ENCODE peak calls at places on chromosomes 2 and 18, in nine cellular contexts. One of them, this sample, is unnamed.
A peak's percentile ranks its signal among the peaks of the same experiment; 100 is the strongest.

GRCh38 chr2:92074549-92074898 is 2796.7 kb upstream of the TEKT4 start:
- DNase-seq in SW480: no peak
- DNase-seq in mucosa of descending colon: no peak
- DNase-seq in left cardiac atrium: peak; percentile 7
- DNase-seq in CD4-positive, alpha-beta T cell: no peak
- DNase-seq in PC-3: no peak
- DNase-seq in anterior cingulate cortex: no peak
- DNase-seq in transverse colon: no peak
- DNase-seq in IMR-90: no peak
- DNase-seq in this sample: no peak

GRCh38 chr2:197675246-197675645 is at the start of gene RFTN2:
- DNase-seq in SW480: no peak
- DNase-seq in mucosa of descending colon: no peak
- DNase-seq in left cardiac atrium: no peak
- DNase-seq in CD4-positive, alpha-beta T cell: no peak
- DNase-seq in PC-3: no peak
- DNase-seq in anterior cingulate cortex: no peak
- DNase-seq in transverse colon: no peak
- DNase-seq in IMR-90: peak; percentile 16
- DNase-seq in this sample: no peak

GRCh38 chr18:49149011-49149410 is 198.2 kb upstream of the SMAD7 start:
- DNase-seq in SW480: no peak
- DNase-seq in mucosa of descending colon: no peak
- DNase-seq in left cardiac atrium: no peak
- DNase-seq in CD4-positive, alpha-beta T cell: no peak
- DNase-seq in PC-3: no peak
- DNase-seq in anterior cingulate cortex: no peak
- DNase-seq in transverse colon: no peak
- DNase-seq in IMR-90: no peak
- DNase-seq in this sample: no peak

GRCh38 chr2:120005834-120006521 is 6.9 kb upstream of the EPB41L5 start:
- DNase-seq in SW480: no peak
- DNase-seq in mucosa of descending colon: no peak
- DNase-seq in left cardiac atrium: no peak
- DNase-seq in CD4-positive, alpha-beta T cell: no peak
- DNase-seq in PC-3: peak; percentile 40
- DNase-seq in anterior cingulate cortex: no peak
- DNase-seq in transverse colon: no peak
- DNase-seq in IMR-90: no peak
- DNase-seq in this sample: no peak

GRCh38 chr2:156810094-156810493 is 373.9 kb downstream of the GPD2 start:
- DNase-seq in SW480: no peak
- DNase-seq in mucosa of descending colon: no peak
- DNase-seq in left cardiac atrium: no peak
- DNase-seq in CD4-positive, alpha-beta T cell: no peak
- DNase-seq in PC-3: peak; percentile 46
- DNase-seq in anterior cingulate cortex: no peak
- DNase-seq in transverse colon: no peak
- DNase-seq in IMR-90: no peak
- DNase-seq in this sample: no peak

GRCh38 chr2:30232801-30233130 is 1.4 kb downstream of the LBH start:
- DNase-seq in SW480: no peak
- DNase-seq in mucosa of descending colon: no peak
- DNase-seq in left cardiac atrium: no peak
- DNase-seq in CD4-positive, alpha-beta T cell: peak; percentile 54
- DNase-seq in PC-3: no peak
- DNase-seq in anterior cingulate cortex: no peak
- DNase-seq in transverse colon: peak; percentile 41
- DNase-seq in IMR-90: no peak
- DNase-seq in this sample: no peak

GRCh38 chr2:71360434-71360975 is 28.9 kb downstream of the ZNF638 start:
- DNase-seq in SW480: no peak
- DNase-seq in mucosa of descending colon: no peak
- DNase-seq in left cardiac atrium: no peak
- DNase-seq in CD4-positive, alpha-beta T cell: no peak
- DNase-seq in PC-3: no peak
- DNase-seq in anterior cingulate cortex: no peak
- DNase-seq in transverse colon: no peak
- DNase-seq in IMR-90: no peak
- DNase-seq in this sample: no peak

GRCh38 chr2:191038741-191039140 is 24.8 kb upstream of the STAT1 start:
- DNase-seq in SW480: no peak
- DNase-seq in mucosa of descending colon: no peak
- DNase-seq in left cardiac atrium: no peak
- DNase-seq in CD4-positive, alpha-beta T cell: no peak
- DNase-seq in PC-3: no peak
- DNase-seq in anterior cingulate cortex: no peak
- DNase-seq in transverse colon: no peak
- DNase-seq in IMR-90: peak; percentile 44
- DNase-seq in this sample: no peak

GRCh38 chr2:106885981-106886915 is at the start of gene ST6GAL2:
- DNase-seq in SW480: no peak
- DNase-seq in mucosa of descending colon: peak; percentile 2
- DNase-seq in left cardiac atrium: no peak
- DNase-seq in CD4-positive, alpha-beta T cell: no peak
- DNase-seq in PC-3: peak; percentile 52
- DNase-seq in anterior cingulate cortex: no peak
- DNase-seq in transverse colon: no peak
- DNase-seq in IMR-90: no peak
- DNase-seq in this sample: no peak

GRCh38 chr2:105893011-105893995 is 148.6 kb downstream of the NCK2 start:
- DNase-seq in SW480: no peak
- DNase-seq in mucosa of descending colon: no peak
- DNase-seq in left cardiac atrium: no peak
- DNase-seq in CD4-positive, alpha-beta T cell: no peak
- DNase-seq in PC-3: no peak
- DNase-seq in anterior cingulate cortex: no peak
- DNase-seq in transverse colon: no peak
- DNase-seq in IMR-90: no peak
- DNase-seq in this sample: no peak

GRCh38 chr2:138269726-138270125 is 231.8 kb upstream of the SPOPL start:
- DNase-seq in SW480: no peak
- DNase-seq in mucosa of descending colon: no peak
- DNase-seq in left cardiac atrium: no peak
- DNase-seq in CD4-positive, alpha-beta T cell: no peak
- DNase-seq in PC-3: no peak
- DNase-seq in anterior cingulate cortex: no peak
- DNase-seq in transverse colon: no peak
- DNase-seq in IMR-90: peak; percentile 13
- DNase-seq in this sample: no peak

GRCh38 chr2:47141520-47141919 is 13.6 kb downstream of the STPG4 start:
- DNase-seq in SW480: no peak
- DNase-seq in mucosa of descending colon: no peak
- DNase-seq in left cardiac atrium: no peak
- DNase-seq in CD4-positive, alpha-beta T cell: no peak
- DNase-seq in PC-3: no peak
- DNase-seq in anterior cingulate cortex: no peak
- DNase-seq in transverse colon: no peak
- DNase-seq in IMR-90: no peak
- DNase-seq in this sample: no peak

GRCh38 chr2:219851169-219851568 is 223.7 kb downstream of the SLC4A3 start:
- DNase-seq in SW480: no peak
- DNase-seq in mucosa of descending colon: no peak
- DNase-seq in left cardiac atrium: no peak
- DNase-seq in CD4-positive, alpha-beta T cell: no peak
- DNase-seq in PC-3: no peak
- DNase-seq in anterior cingulate cortex: no peak
- DNase-seq in transverse colon: no peak
- DNase-seq in IMR-90: no peak
- DNase-seq in this sample: no peak

GRCh38 chr2:38245114-38245641 is 131.9 kb downstream of the ATL2 start:
- DNase-seq in SW480: peak; percentile 38
- DNase-seq in mucosa of descending colon: no peak
- DNase-seq in left cardiac atrium: no peak
- DNase-seq in CD4-positive, alpha-beta T cell: no peak
- DNase-seq in PC-3: peak; percentile 22
- DNase-seq in anterior cingulate cortex: no peak
- DNase-seq in transverse colon: no peak
- DNase-seq in IMR-90: peak; percentile 5
- DNase-seq in this sample: no peak

GRCh38 chr2:86686460-86686859 is 33.6 kb upstream of the RMND5A start:
- DNase-seq in SW480: no peak
- DNase-seq in mucosa of descending colon: no peak
- DNase-seq in left cardiac atrium: no peak
- DNase-seq in CD4-positive, alpha-beta T cell: no peak
- DNase-seq in PC-3: no peak
- DNase-seq in anterior cingulate cortex: no peak
- DNase-seq in transverse colon: no peak
- DNase-seq in IMR-90: no peak
- DNase-seq in this sample: no peak

GRCh38 chr2:237859082-237859433 is 365 bp upstream of the RAMP1 start:
- DNase-seq in SW480: no peak
- DNase-seq in mucosa of descending colon: no peak
- DNase-seq in left cardiac atrium: no peak
- DNase-seq in CD4-positive, alpha-beta T cell: no peak
- DNase-seq in PC-3: peak; percentile 13
- DNase-seq in anterior cingulate cortex: no peak
- DNase-seq in transverse colon: no peak
- DNase-seq in IMR-90: no peak
- DNase-seq in this sample: no peak

GRCh38 chr2:234165421-234165820 is 114.9 kb downstream of the SPP2 start:
- DNase-seq in SW480: no peak
- DNase-seq in mucosa of descending colon: no peak
- DNase-seq in left cardiac atrium: no peak
- DNase-seq in CD4-positive, alpha-beta T cell: no peak
- DNase-seq in PC-3: no peak
- DNase-seq in anterior cingulate cortex: no peak
- DNase-seq in transverse colon: no peak
- DNase-seq in IMR-90: peak; percentile 35
- DNase-seq in this sample: no peak

GRCh38 chr2:225274751-225275150 is 124.8 kb upstream of the NYAP2 start:
- DNase-seq in SW480: no peak
- DNase-seq in mucosa of descending colon: no peak
- DNase-seq in left cardiac atrium: no peak
- DNase-seq in CD4-positive, alpha-beta T cell: no peak
- DNase-seq in PC-3: peak; percentile 82
- DNase-seq in anterior cingulate cortex: no peak
- DNase-seq in transverse colon: no peak
- DNase-seq in IMR-90: peak; percentile 41
- DNase-seq in this sample: no peak

GRCh38 chr2:36376992-36377738 is 21.6 kb downstream of the CRIM1 start:
- DNase-seq in SW480: no peak
- DNase-seq in mucosa of descending colon: peak; percentile 73
- DNase-seq in left cardiac atrium: no peak
- DNase-seq in CD4-positive, alpha-beta T cell: no peak
- DNase-seq in PC-3: peak; percentile 96
- DNase-seq in anterior cingulate cortex: no peak
- DNase-seq in transverse colon: peak; percentile 79
- DNase-seq in IMR-90: no peak
- DNase-seq in this sample: no peak

GRCh38 chr2:65424391-65424790 is 8.0 kb downstream of the SPRED2 start:
- DNase-seq in SW480: no peak
- DNase-seq in mucosa of descending colon: no peak
- DNase-seq in left cardiac atrium: no peak
- DNase-seq in CD4-positive, alpha-beta T cell: no peak
- DNase-seq in PC-3: no peak
- DNase-seq in anterior cingulate cortex: no peak
- DNase-seq in transverse colon: no peak
- DNase-seq in IMR-90: no peak
- DNase-seq in this sample: no peak

GRCh38 chr18:56291229-56291796 is 347.1 kb downstream of the TXNL1 start:
- DNase-seq in SW480: no peak
- DNase-seq in mucosa of descending colon: no peak
- DNase-seq in left cardiac atrium: no peak
- DNase-seq in CD4-positive, alpha-beta T cell: no peak
- DNase-seq in PC-3: peak; percentile 62
- DNase-seq in anterior cingulate cortex: no peak
- DNase-seq in transverse colon: no peak
- DNase-seq in IMR-90: peak; percentile 47
- DNase-seq in this sample: no peak

GRCh38 chr2:30664761-30665358 is 142.4 kb downstream of the CAPN13 start:
- DNase-seq in SW480: peak; percentile 93
- DNase-seq in mucosa of descending colon: no peak
- DNase-seq in left cardiac atrium: no peak
- DNase-seq in CD4-positive, alpha-beta T cell: no peak
- DNase-seq in PC-3: peak; percentile 94
- DNase-seq in anterior cingulate cortex: no peak
- DNase-seq in transverse colon: no peak
- DNase-seq in IMR-90: peak; percentile 97
- DNase-seq in this sample: no peak

GRCh38 chr2:182924311-182924710 is 57.9 kb upstream of the FRZB start:
- DNase-seq in SW480: no peak
- DNase-seq in mucosa of descending colon: no peak
- DNase-seq in left cardiac atrium: no peak
- DNase-seq in CD4-positive, alpha-beta T cell: no peak
- DNase-seq in PC-3: no peak
- DNase-seq in anterior cingulate cortex: no peak
- DNase-seq in transverse colon: no peak
- DNase-seq in IMR-90: peak; percentile 15
- DNase-seq in this sample: no peak

GRCh38 chr2:46534589-46534988 is 55.2 kb downstream of the TMEM247 start:
- DNase-seq in SW480: no peak
- DNase-seq in mucosa of descending colon: no peak
- DNase-seq in left cardiac atrium: no peak
- DNase-seq in CD4-positive, alpha-beta T cell: no peak
- DNase-seq in PC-3: no peak
- DNase-seq in anterior cingulate cortex: no peak
- DNase-seq in transverse colon: no peak
- DNase-seq in IMR-90: no peak
- DNase-seq in this sample: no peak

GRCh38 chr2:168203762-168204693 is 43.4 kb downstream of the STK39 start:
- DNase-seq in SW480: no peak
- DNase-seq in mucosa of descending colon: no peak
- DNase-seq in left cardiac atrium: no peak
- DNase-seq in CD4-positive, alpha-beta T cell: no peak
- DNase-seq in PC-3: no peak
- DNase-seq in anterior cingulate cortex: no peak
- DNase-seq in transverse colon: no peak
- DNase-seq in IMR-90: no peak
- DNase-seq in this sample: no peak

This sample was measured in amygdala.